ENCODE peak calls at places on chromosome 12, in four cellular contexts. Z is aorta; B is colonic mucosa; O is effector memory CD4-positive, alpha-beta T cell. L is an unnamed sample.

GRCh38 chr12:45231515-45232145 is 15.7 kb downstream of the ANO6 start:
- DNase-seq in Z (no peak), B (no peak), O (no peak), L (peak)

GRCh38 chr12:15621140-15621539 is 168.0 kb downstream of the EPS8 start:
- DNase-seq in Z (no peak), B (no peak), O (no peak), L (no peak)

GRCh38 chr12:79360269-79360668 is 330.5 kb downstream of the PAWR start:
- DNase-seq in Z (no peak), B (no peak), O (no peak), L (no peak)

GRCh38 chr12:10288989-10289388 is 18.7 kb upstream of the KLRD1 start:
- DNase-seq in Z (no peak), B (no peak), O (no peak), L (no peak)

GRCh38 chr12:127293507-127294310 is 973.3 kb upstream of the TMEM132C start:
- DNase-seq in Z (peak), B (peak), O (no peak), L (peak)

GRCh38 chr12:9707864-9708808 is 24.8 kb downstream of the CLECL1 start:
- DNase-seq in Z (peak), B (peak), O (peak), L (peak)

GRCh38 chr12:1803736-1804135 is 16.6 kb upstream of the LRTM2 start:
- DNase-seq in Z (no peak), B (no peak), O (no peak), L (no peak)

GRCh38 chr12:106747973-106748436 is 26.5 kb upstream of the RIC8B start:
- DNase-seq in Z (no peak), B (no peak), O (peak), L (no peak)

GRCh38 chr12:495466-495865 is 35.7 kb downstream of the B4GALNT3 start:
- DNase-seq in Z (no peak), B (no peak), O (no peak), L (no peak)

GRCh38 chr12:69196302-69197288 is 42.8 kb upstream of the CPSF6 start:
- DNase-seq in Z (no peak), B (peak), O (no peak), L (peak)

GRCh38 chr12:14058717-14059116 is 77.3 kb upstream of the GRIN2B start:
- DNase-seq in Z (no peak), B (no peak), O (no peak), L (no peak)

GRCh38 chr12:59093090-59093489 is 172.8 kb upstream of the LRIG3 start:
- DNase-seq in Z (no peak), B (no peak), O (no peak), L (peak)

GRCh38 chr12:19547258-19547657 is 108.0 kb downstream of the AEBP2 start:
- DNase-seq in Z (no peak), B (no peak), O (no peak), L (no peak)

GRCh38 chr12:19544351-19544750 is 105.1 kb downstream of the AEBP2 start:
- DNase-seq in Z (no peak), B (no peak), O (no peak), L (no peak)

GRCh38 chr12:19546611-19547162 is 107.4 kb downstream of the AEBP2 start:
- DNase-seq in Z (no peak), B (no peak), O (no peak), L (peak)

GRCh38 chr12:19542606-19543005 is 103.3 kb downstream of the AEBP2 start:
- DNase-seq in Z (no peak), B (no peak), O (no peak), L (no peak)

GRCh38 chr12:19546027-19546426 is 106.7 kb downstream of the AEBP2 start:
- DNase-seq in Z (no peak), B (no peak), O (no peak), L (peak)
- H3K4me3 ChIP-seq in Z (no peak), B (no peak), O (no peak), L (no peak)

GRCh38 chr12:119990382-119990874 is 1.4 kb downstream of the BICDL1 start:
- DNase-seq in Z (no peak), B (no peak), O (no peak), L (no peak)
- H3K4me3 ChIP-seq in Z (no peak), B (peak), O (peak), L (no peak)

GRCh38 chr12:98594050-98594853 is 766 bp downstream of the SLC25A3 start:
- DNase-seq in Z (peak), B (peak), O (no peak), L (no peak)

GRCh38 chr12:98593351-98594049 is at the start of gene SLC25A3:
- DNase-seq in Z (peak), B (peak), O (peak), L (peak)

GRCh38 chr12:98592825-98593322 is 612 bp upstream of the SLC25A3 start:
- DNase-seq in Z (no peak), B (no peak), O (peak), L (peak)

GRCh38 chr12:98591209-98591608 is 2.3 kb upstream of the SLC25A3 start:
- DNase-seq in Z (no peak), B (no peak), O (no peak), L (no peak)

DNA sequence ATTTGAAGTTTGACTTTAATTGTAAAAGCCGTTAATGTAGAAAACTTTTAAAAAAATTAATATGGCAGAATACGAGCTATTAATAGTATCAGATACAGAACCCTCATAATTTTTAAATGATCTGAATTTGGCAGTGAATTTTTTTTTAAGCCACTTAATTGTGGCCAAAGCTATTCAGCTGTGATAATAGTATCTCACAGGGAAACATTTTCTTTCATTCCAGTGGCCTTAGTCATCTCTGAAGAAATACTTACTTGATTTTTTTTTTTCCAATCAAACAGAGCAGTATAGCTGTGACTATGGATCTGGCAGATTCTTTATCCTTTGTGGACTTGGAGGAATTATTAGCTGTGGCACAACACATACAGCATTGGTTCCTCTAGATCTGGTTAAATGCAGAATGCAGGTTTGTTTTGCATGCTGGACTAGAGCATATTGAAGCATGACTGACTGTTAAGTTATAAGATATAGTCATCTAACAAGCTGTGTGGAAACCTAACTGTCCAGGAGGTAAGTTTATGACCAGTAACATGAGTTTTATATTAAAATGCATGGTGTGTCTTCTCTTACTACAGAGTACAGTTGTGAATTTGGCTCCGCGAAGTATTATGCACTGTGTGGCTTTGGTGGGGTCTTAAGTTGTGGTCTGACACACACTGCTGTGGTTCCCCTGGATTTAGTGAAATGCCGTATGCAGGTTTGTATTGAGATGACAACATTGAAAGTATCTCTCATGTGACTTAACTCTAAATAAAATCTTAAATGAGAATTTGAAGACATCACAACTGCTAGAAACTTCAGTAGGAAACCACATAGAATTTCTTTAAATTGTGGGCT is 1.9 kb downstream of the SLC25A3 start:
- DNase-seq in Z (no peak), B (no peak), O (peak), L (peak)
- H3K4me3 ChIP-seq in Z (peak), B (peak), O (peak), L (peak)

DNA sequence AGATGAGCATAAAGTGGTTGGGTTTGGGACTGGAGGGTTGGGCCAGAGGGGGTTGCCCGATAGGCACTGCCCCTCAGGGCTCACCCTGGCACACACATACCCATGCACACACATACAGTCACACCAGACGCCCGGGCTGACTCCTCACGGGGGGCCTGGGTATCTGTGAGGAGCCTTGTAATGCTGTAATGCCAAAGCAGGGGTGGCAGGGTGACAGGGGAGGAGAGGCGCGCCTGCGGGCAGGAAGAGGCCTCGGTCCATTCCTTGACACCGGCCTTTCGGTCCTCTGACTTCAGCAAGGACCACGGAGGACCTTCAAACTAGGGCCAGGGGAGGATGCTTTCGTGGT is 375 bp downstream of the FAIM2 start:
- DNase-seq in Z (peak), B (no peak), O (no peak), L (no peak)
- H3K4me3 ChIP-seq in Z (no peak), B (no peak), O (peak), L (peak)

L was measured in fibroblast of mammary gland.